ENCODE peak calls at places on chromosomes 4 and X, in four cellular contexts. S is ovary, T is body of pancreas, U is K562. E is an unnamed sample. For H3K36me3, the result is how much of the 10 kb centered on the place peaks cover.

GRCh38 chr4:150258569-150258968 is 180.3 kb downstream of the DCLK2 start:
- DNase-seq in S (no peak), T (no peak), U (no peak), E (no peak)

GRCh38 chr4:6392407-6392806 is 80.0 kb downstream of the PPP2R2C start:
- DNase-seq in S (no peak), T (no peak), U (no peak), E (no peak)

GRCh38 chr4:154367659-154368058 is 123.9 kb downstream of the DCHS2 start:
- DNase-seq in S (no peak), T (no peak), U (no peak), E (no peak)

GRCh38 chr4:166941629-166942028 is 292.7 kb downstream of the SPOCK3 start:
- DNase-seq in S (no peak), T (no peak), U (no peak), E (no peak)

GRCh38 chr4:108725457-108725856 is 37.4 kb downstream of the ETNPPL start:
- DNase-seq in S (no peak), T (no peak), U (no peak), E (no peak)

GRCh38 chr4:42638993-42639392 is 17.9 kb downstream of the ATP8A1 start:
- DNase-seq in S (no peak), T (no peak), U (no peak), E (no peak)

GRCh38 chr4:151641167-151641566 is 119.6 kb downstream of the GATB start:
- DNase-seq in S (no peak), T (no peak), U (no peak), E (no peak)

GRCh38 chrX:39508300-39508692 is 589.5 kb downstream of the BCOR start:
- DNase-seq in S (no peak), T (no peak), U (no peak), E (no peak)

GRCh38 chr4:111475001-111475400 is 670.3 kb upstream of the FAM241A start:
- DNase-seq in S (no peak), T (no peak), U (peak), E (no peak)

GRCh38 chr4:148376151-148376550 is 66.1 kb downstream of the NR3C2 start:
- DNase-seq in S (peak), T (peak), U (no peak), E (peak)

GRCh38 chrX:115344885-115345653 is 55.6 kb downstream of the LUZP4 start:
- DNase-seq in S (peak), T (peak), U (no peak), E (peak)

GRCh38 chrX:119605398-119605738 is 856 bp downstream of the NKRF start:
- DNase-seq in S (peak), T (no peak), U (peak), E (no peak)

GRCh38 chrX:50718791-50719190 is 95.2 kb downstream of the SHROOM4 start:
- DNase-seq in S (no peak), T (no peak), U (no peak), E (no peak)

GRCh38 chr4:185500576-185500975 is 29.0 kb upstream of the CCDC110 start:
- DNase-seq in S (no peak), T (no peak), U (no peak), E (no peak)
- H3K4me3 ChIP-seq in S (no peak), T (no peak), U (no peak), E (no peak)

DNA sequence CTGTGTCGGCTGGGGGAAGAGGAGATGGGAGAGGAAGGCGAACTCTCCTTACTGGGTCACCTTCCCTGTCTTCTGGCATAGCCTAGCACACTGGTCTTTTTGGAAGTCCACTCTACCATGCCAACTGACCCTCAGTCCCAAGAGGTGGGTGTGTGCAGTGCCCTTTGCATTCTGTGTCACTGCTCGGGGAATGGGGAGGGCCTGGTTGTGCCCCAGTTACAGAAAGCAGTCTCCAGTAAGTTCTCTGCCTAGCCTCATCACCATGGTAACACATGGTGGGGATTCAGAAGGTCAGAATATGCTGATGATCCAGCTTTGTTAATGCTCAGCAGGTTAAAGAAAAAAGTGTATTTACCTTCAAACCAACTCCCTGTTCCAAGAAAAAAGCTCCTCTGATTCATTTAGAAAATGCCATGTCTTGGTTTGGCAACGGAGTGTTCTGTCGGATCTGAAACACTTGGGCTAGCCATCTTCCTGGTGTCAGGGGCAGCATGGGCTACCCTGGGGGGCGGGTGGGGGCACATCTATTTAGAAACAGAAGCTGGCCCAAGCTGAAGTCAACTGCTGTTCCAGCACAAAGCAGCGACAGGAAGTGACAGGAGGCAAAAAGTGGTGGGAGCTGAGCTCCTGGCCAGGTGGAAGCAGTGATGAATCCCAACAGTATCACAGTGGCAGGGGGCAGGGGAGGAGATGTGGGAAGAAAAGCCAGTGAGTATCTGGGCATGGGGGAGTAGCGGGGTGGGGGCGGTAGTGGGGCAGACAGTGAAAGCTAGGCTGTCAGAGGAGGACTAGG is 37.0 kb downstream of the NSG1 start:
- DNase-seq in S (no peak), T (no peak), U (no peak), E (no peak)
- H3K36me3 ChIP-seq in S (under half), T (under half), U (under half), E (under half)

GRCh38 chrX:68828740-68829593 is at the start of gene EFNB1:
- DNase-seq in S (peak), T (peak), U (peak), E (peak)
- TF ChIP-seq POLR2A in S (peak), T (peak), U (no peak), E (peak)

DNA sequence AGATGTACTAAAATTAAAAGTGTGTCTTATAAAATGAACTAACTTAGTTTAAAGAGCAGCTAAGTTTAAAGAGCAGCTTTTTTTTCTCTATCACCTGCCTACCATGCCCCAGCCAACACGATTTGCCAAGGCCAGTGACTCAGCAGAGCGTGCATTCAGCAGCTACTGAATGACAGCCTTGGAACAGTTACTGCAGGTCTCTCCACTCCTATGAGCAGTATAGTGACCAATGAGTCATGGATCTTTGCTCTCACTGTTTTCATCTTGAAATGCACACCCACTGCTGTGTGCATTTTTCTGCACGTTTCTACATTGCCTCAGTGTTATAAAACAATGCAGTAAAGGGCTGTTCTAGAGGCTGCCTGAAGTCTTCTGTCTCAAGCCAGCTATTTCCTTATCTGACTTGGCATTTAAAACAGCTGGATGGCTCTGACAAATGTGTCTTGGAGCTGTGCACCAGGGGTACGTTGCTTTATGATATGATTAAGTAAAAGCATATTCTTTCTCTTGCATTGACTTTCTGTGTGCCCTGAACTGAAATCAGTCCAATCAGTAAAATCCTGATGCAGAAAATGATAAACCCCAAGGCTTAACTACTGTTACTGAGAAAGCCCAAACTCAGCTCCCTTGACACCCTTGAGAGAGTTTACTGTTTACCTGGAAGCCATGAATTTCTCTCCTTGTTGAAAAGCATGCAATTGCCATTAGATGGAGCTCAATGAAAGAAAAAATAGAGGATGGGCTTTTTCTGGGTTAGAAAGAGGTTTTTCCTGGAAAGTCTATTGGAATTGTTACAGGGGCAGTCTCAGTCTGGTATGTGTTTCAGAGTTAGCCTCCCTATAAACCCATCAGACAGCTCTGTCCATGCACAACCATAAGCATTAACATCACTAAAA is 66.2 kb upstream of the C4orf54 start:
- DNase-seq in S (peak), T (peak), U (peak), E (no peak)
- H3K4me3 ChIP-seq in S (no peak), T (no peak), U (no peak), E (no peak)

GRCh38 chr4:3518511-3518880 is 13.7 kb downstream of the LRPAP1 start:
- DNase-seq in S (no peak), T (no peak), U (no peak), E (no peak)
- H3K36me3 ChIP-seq in S (under half), T (under half), U (half or more), E (under half)

GRCh38 chr4:153344131-153345010 is at the start of gene MND1:
- DNase-seq in S (peak), T (peak), U (peak), E (peak)
- TF ChIP-seq POLR2A in S (no peak), T (no peak), U (peak), E (no peak)

GRCh38 chr4:186669159-186669720 is 54.4 kb downstream of the FAT1 start:
- DNase-seq in S (no peak), T (no peak), U (peak), E (peak)
- H3K4me3 ChIP-seq in S (no peak), T (no peak), U (no peak), E (no peak)

DNA sequence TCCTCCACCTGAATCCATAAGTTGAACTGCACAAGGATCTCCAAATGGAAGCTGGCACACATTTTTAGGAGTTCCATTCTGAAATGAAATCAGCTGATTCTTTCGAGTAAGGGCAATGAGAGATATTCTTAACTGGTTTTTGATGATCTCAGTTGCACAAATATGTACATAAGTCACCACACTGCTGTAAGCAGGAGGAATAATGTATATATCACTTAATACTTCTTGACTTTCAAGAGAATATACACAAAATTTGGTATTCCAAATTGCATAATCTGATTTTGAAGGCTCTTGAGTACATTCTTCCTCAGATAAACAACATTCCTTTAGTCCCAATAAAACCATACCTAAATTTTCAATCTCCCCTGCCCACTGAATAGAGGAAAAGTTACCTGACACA is 8.2 kb downstream of the FANCB start:
- DNase-seq in S (no peak), T (no peak), U (no peak), E (no peak)
- H3K36me3 ChIP-seq in S (under half), T (under half), U (under half), E (under half)

GRCh38 chrX:104117753-104118152 is 5.4 kb downstream of the ZCCHC18 start:
- DNase-seq in S (no peak), T (no peak), U (no peak), E (no peak)

GRCh38 chrX:104108955-104109354 is 3.4 kb upstream of the ZCCHC18 start:
- DNase-seq in S (no peak), T (no peak), U (no peak), E (no peak)

GRCh38 chrX:104113237-104113965 is 1.1 kb downstream of the ZCCHC18 start:
- DNase-seq in S (peak), T (peak), U (peak), E (peak)

GRCh38 chrX:104112326-104112951 is at the start of gene ZCCHC18:
- DNase-seq in S (peak), T (peak), U (peak), E (peak)
- TF ChIP-seq POLR2A in S (no peak), T (peak), U (no peak), E (no peak)